ENCODE peak calls at places on chromosome 10, in eight cellular contexts. Z is activated CD4-positive, alpha-beta T cell treated with anti-CD3 and anti-CD28 coated beads, Interleukin-2, amount 50 U/mL, for 1 hour; X is NCI-H460; S is SW480; J is cardiac muscle cell; C is ELR; R is effector CD8-positive, alpha-beta T cell; P is lung. E is an unnamed sample.

GRCh38 chr10:28769147-28769604 is 91.9 kb downstream of the BAMBI start:
- DNase-seq in Z (no peak), X (no peak), S (peak), J (no peak), C (no peak), R (no peak), P (no peak), E (no peak)

GRCh38 chr10:116995648-116996047 is 9.3 kb downstream of the SHTN1 start:
- DNase-seq in Z (no peak), X (no peak), S (no peak), J (no peak), C (no peak), R (no peak), P (no peak), E (no peak)

GRCh38 chr10:34666008-34666700 is 148.9 kb downstream of the PARD3 start:
- DNase-seq in Z (no peak), X (peak), S (peak), J (peak), C (peak), R (no peak), P (peak), E (peak)

GRCh38 chr10:77943086-77943901 is 16.7 kb upstream of the DLG5 start:
- DNase-seq in Z (no peak), X (peak), S (peak), J (peak), C (peak), R (no peak), P (no peak), E (peak)

GRCh38 chr10:31460242-31460641 is 141.2 kb downstream of the ZEB1 start:
- DNase-seq in Z (no peak), X (no peak), S (no peak), J (no peak), C (no peak), R (no peak), P (no peak), E (no peak)

GRCh38 chr10:126959431-126959830 is 54.2 kb downstream of the DOCK1 start:
- DNase-seq in Z (no peak), X (no peak), S (no peak), J (no peak), C (no peak), R (no peak), P (no peak), E (no peak)

GRCh38 chr10:97366572-97366971 is 32.0 kb upstream of the FRAT2 start:
- DNase-seq in Z (no peak), X (no peak), S (no peak), J (no peak), C (no peak), R (no peak), P (no peak), E (no peak)

GRCh38 chr10:86057708-86058107 is 308.9 kb downstream of the GRID1 start:
- DNase-seq in Z (no peak), X (no peak), S (no peak), J (no peak), C (no peak), R (no peak), P (no peak), E (no peak)

GRCh38 chr10:128839134-128839533 is 627.9 kb upstream of the MGMT start:
- DNase-seq in Z (no peak), X (no peak), S (no peak), J (no peak), C (no peak), R (no peak), P (no peak), E (no peak)

GRCh38 chr10:89845541-89846275 is 144.3 kb downstream of the KIF20B start:
- DNase-seq in Z (no peak), X (no peak), S (peak), J (peak), C (peak), R (no peak), P (no peak), E (no peak)

GRCh38 chr10:22429981-22430421 is 84.7 kb downstream of the SPAG6 start:
- DNase-seq in Z (no peak), X (no peak), S (no peak), J (no peak), C (no peak), R (no peak), P (no peak), E (no peak)

GRCh38 chr10:99534456-99534938 is 1.8 kb downstream of the NKX2-3 start:
- DNase-seq in Z (no peak), X (no peak), S (no peak), J (no peak), C (no peak), R (no peak), P (no peak), E (no peak)

GRCh38 chr10:49678827-49679479 is 498 bp upstream of the C10orf53 start:
- DNase-seq in Z (no peak), X (no peak), S (no peak), J (no peak), C (no peak), R (no peak), P (no peak), E (no peak)

GRCh38 chr10:100872034-100872791 is 40.5 kb upstream of the SLF2 start:
- DNase-seq in Z (peak), X (peak), S (peak), J (peak), C (peak), R (peak), P (no peak), E (no peak)

GRCh38 chr10:108434818-108435217 is 1270.3 kb upstream of the SORCS1 start:
- DNase-seq in Z (no peak), X (no peak), S (no peak), J (no peak), C (peak), R (no peak), P (no peak), E (no peak)

GRCh38 chr10:132564249-132564605 is 26.6 kb downstream of the INPP5A start:
- DNase-seq in Z (no peak), X (no peak), S (no peak), J (no peak), C (no peak), R (no peak), P (no peak), E (no peak)

GRCh38 chr10:84424731-84425165 is 96.4 kb downstream of the CCSER2 start:
- DNase-seq in Z (no peak), X (peak), S (peak), J (peak), C (peak), R (no peak), P (peak), E (peak)

GRCh38 chr10:91745086-91745831 is 53.0 kb upstream of the TNKS2 start:
- DNase-seq in Z (no peak), X (peak), S (peak), J (peak), C (peak), R (no peak), P (no peak), E (peak)

GRCh38 chr10:59366310-59366709 is 4.0 kb upstream of the FAM13C start:
- DNase-seq in Z (no peak), X (no peak), S (no peak), J (peak), C (no peak), R (no peak), P (no peak), E (no peak)

GRCh38 chr10:60140681-60141632 is 234.6 kb upstream of the CCDC6 start:
- DNase-seq in Z (no peak), X (peak), S (no peak), J (peak), C (no peak), R (no peak), P (no peak), E (no peak)

GRCh38 chr10:28947209-28947608 is 269.9 kb downstream of the BAMBI start:
- DNase-seq in Z (no peak), X (no peak), S (no peak), J (peak), C (no peak), R (no peak), P (no peak), E (no peak)

GRCh38 chr10:79073784-79074432 is 5.1 kb downstream of the ZMIZ1 start:
- DNase-seq in Z (no peak), X (no peak), S (no peak), J (peak), C (peak), R (no peak), P (no peak), E (peak)

GRCh38 chr10:127921751-127922140 is 14.8 kb downstream of the PTPRE start:
- DNase-seq in Z (no peak), X (no peak), S (no peak), J (no peak), C (no peak), R (no peak), P (no peak), E (no peak)

GRCh38 chr10:69362471-69362954 is 54.2 kb downstream of the TACR2 start:
- DNase-seq in Z (peak), X (peak), S (no peak), J (peak), C (peak), R (no peak), P (peak), E (peak)

GRCh38 chr10:12876266-12876665 is 125.2 kb downstream of the CCDC3 start:
- DNase-seq in Z (no peak), X (no peak), S (no peak), J (no peak), C (no peak), R (no peak), P (no peak), E (no peak)

GRCh38 chr10:42951486-42952251 is 125.2 kb upstream of the RET start:
- DNase-seq in Z (no peak), X (no peak), S (peak), J (peak), C (no peak), R (no peak), P (no peak), E (peak)

GRCh38 chr10:86667421-86668181 is 710 bp upstream of the LDB3 start:
- DNase-seq in Z (no peak), X (no peak), S (no peak), J (no peak), C (no peak), R (no peak), P (no peak), E (no peak)

GRCh38 chr10:48543445-48543844 is 61.4 kb downstream of the ARHGAP22 start:
- DNase-seq in Z (no peak), X (no peak), S (no peak), J (no peak), C (no peak), R (no peak), P (no peak), E (no peak)

GRCh38 chr10:23200586-23200985 is 8.5 kb downstream of the PTF1A start:
- DNase-seq in Z (no peak), X (no peak), S (no peak), J (no peak), C (no peak), R (no peak), P (no peak), E (no peak)

GRCh38 chr10:31152421-31153133 is 120.9 kb upstream of the ZNF438 start:
- DNase-seq in Z (no peak), X (no peak), S (no peak), J (no peak), C (no peak), R (no peak), P (no peak), E (no peak)

GRCh38 chr10:131818510-131819234 is 82.1 kb upstream of the PPP2R2D start:
- DNase-seq in Z (no peak), X (no peak), S (no peak), J (no peak), C (no peak), R (no peak), P (no peak), E (no peak)

GRCh38 chr10:33791295-33791694 is 456.8 kb upstream of the NRP1 start:
- DNase-seq in Z (no peak), X (no peak), S (no peak), J (peak), C (no peak), R (no peak), P (no peak), E (no peak)

GRCh38 chr10:69348824-69349541 is 67.7 kb downstream of the TACR2 start:
- DNase-seq in Z (no peak), X (no peak), S (no peak), J (peak), C (peak), R (no peak), P (no peak), E (no peak)